ENCODE peak calls at places on chromosome 22, in five cellular contexts. J, U, O, B and F are unnamed samples. For H3K4me1 and H3K27me3, the result is how much of the 10 kb centered on the place peaks cover.

GRCh38 chr22:19229600-19229999 is 51.1 kb upstream of the SLC25A1 start:
- DNase-seq in J (no peak), B (no peak), O (no peak), U (no peak), F (no peak)

GRCh38 chr22:27534720-27535125 is 266.8 kb downstream of the MN1 start:
- DNase-seq in J (no peak), B (no peak), U (no peak), O (no peak), F (no peak)

GRCh38 chr22:32622004-32622761 is 147.6 kb downstream of the FBXO7 start:
- DNase-seq in O (peak), B (no peak), J (no peak), U (no peak), F (no peak)

GRCh38 chr22:24532075-24532474 is 22.9 kb downstream of the GUCD1 start:
- DNase-seq in B (no peak), U (no peak), J (peak), O (no peak), F (no peak)

GRCh38 chr22:31082606-31083376 is 1.7 kb downstream of the SMTN start:
- DNase-seq in B (peak), J (peak), O (peak), U (no peak), F (no peak)

GRCh38 chr22:32585737-32586136 is 111.1 kb downstream of the FBXO7 start:
- DNase-seq in J (no peak), O (no peak), U (no peak), B (no peak), F (no peak)

GRCh38 chr22:35324762-35325161 is 25.1 kb downstream of the TOM1 start:
- DNase-seq in U (no peak), O (no peak), B (no peak), J (no peak), F (no peak)

GRCh38 chr22:35608088-35608487 is 9.0 kb downstream of the MB start:
- DNase-seq in J (no peak), U (no peak), O (no peak), B (no peak), F (no peak)

GRCh38 chr22:49215840-49216239 is 611.8 kb downstream of the BRD1 start:
- DNase-seq in U (no peak), B (no peak), J (no peak), O (peak), F (peak)

GRCh38 chr22:26573026-26573662 is 16.8 kb downstream of the TPST2 start:
- DNase-seq in J (no peak), O (no peak), B (no peak), U (no peak), F (peak)

GRCh38 chr22:49647346-49648026 is 180.2 kb downstream of the BRD1 start:
- DNase-seq in U (no peak), B (no peak), O (no peak), J (no peak), F (no peak)

GRCh38 chr22:50340157-50340879 is 2.8 kb upstream of the PPP6R2 start:
- DNase-seq in J (no peak), U (no peak), O (peak), B (no peak), F (no peak)

GRCh38 chr22:24809331-24809730 is 3.3 kb downstream of the SGSM1 start:
- DNase-seq in B (no peak), J (no peak), O (no peak), U (no peak), F (no peak)

GRCh38 chr22:50673231-50674126 is 856 bp downstream of the SHANK3 start:
- DNase-seq in B (peak), O (peak), J (no peak), U (no peak), F (no peak)

GRCh38 chr22:24175160-24175808 is 6.0 kb upstream of the SUSD2 start:
- DNase-seq in U (peak), B (peak), J (peak), O (peak), F (peak)

GRCh38 chr22:19495562-19496323 is 16.0 kb downstream of the CDC45 start:
- DNase-seq in O (no peak), U (no peak), B (peak), J (no peak), F (no peak)

GRCh38 chr22:49031746-49032330 is 795.8 kb downstream of the BRD1 start:
- DNase-seq in B (no peak), U (no peak), O (no peak), J (no peak), F (no peak)

GRCh38 chr22:39554170-39554569 is 16.4 kb upstream of the CACNA1I start:
- DNase-seq in U (no peak), B (no peak), O (no peak), J (no peak), F (no peak)

GRCh38 chr22:25038239-25038638 is 85.7 kb downstream of the KIAA1671 start:
- DNase-seq in U (no peak), J (no peak), B (no peak), O (no peak), F (no peak)

GRCh38 chr22:40588726-40589125 is 47.8 kb downstream of the MRTFA start:
- DNase-seq in B (no peak), U (no peak), J (no peak), O (no peak), F (no peak)

GRCh38 chr22:50074551-50075042 is 10.6 kb downstream of the MLC1 start:
- DNase-seq in O (peak), U (no peak), J (peak), B (no peak), F (no peak)

GRCh38 chr22:36460202-36460601 is 21.2 kb downstream of the TXN2 start:
- DNase-seq in B (no peak), O (no peak), U (no peak), J (no peak), F (no peak)

GRCh38 chr22:20550851-20551744 is 43.7 kb downstream of the MED15 start:
- DNase-seq in O (no peak), U (no peak), J (no peak), B (peak), F (no peak)

GRCh38 chr22:24429411-24430365 is 2.3 kb downstream of the ADORA2A start:
- DNase-seq in B (peak), J (no peak), O (no peak), U (peak), F (peak)

GRCh38 chr22:36828815-36829214 is 12.0 kb upstream of the PVALB start:
- DNase-seq in O (peak), U (no peak), J (no peak), B (no peak), F (no peak)

GRCh38 chr22:24521791-24522245 is 26.7 kb downstream of the UPB1 start:
- DNase-seq in U (peak), J (peak), B (no peak), O (peak), F (peak)

GRCh38 chr22:21591695-21592094 is 24.2 kb downstream of the UBE2L3 start:
- DNase-seq in B (no peak), J (peak), U (no peak), O (no peak), F (peak)

GRCh38 chr22:36088292-36088691 is 59.7 kb upstream of the RBFOX2 start:
- DNase-seq in U (no peak), B (no peak), O (no peak), J (no peak), F (peak)

GRCh38 chr22:17083255-17083654 is 1.5 kb upstream of the IL17RA start:
- DNase-seq in O (no peak), B (no peak), U (no peak), J (no peak), F (no peak)

GRCh38 chr22:37139762-37140161 is 10.0 kb downstream of the IL2RB start:
- DNase-seq in O (peak), J (no peak), B (no peak), U (no peak), F (no peak)

GRCh38 chr22:26743149-26743548 is 85.8 kb downstream of the MIAT start:
- DNase-seq in J (no peak), U (no peak), O (no peak), B (no peak), F (no peak)

GRCh38 chr22:31160328-31160978 is 471 bp downstream of the RNF185 start:
- DNase-seq in J (no peak), O (no peak), U (no peak), B (no peak), F (no peak)

GRCh38 chr22:44196731-44197131 is 16.0 kb downstream of the PARVG start:
- DNase-seq in O (no peak), J (no peak), B (no peak), U (no peak), F (no peak)
- H3K4me1 ChIP-seq in O (under half), J (under half), B (under half), U (under half), F (under half)

GRCh38 chr22:44384563-44384940 is 71.8 kb upstream of the SHISAL1 start:
- DNase-seq in O (peak), J (no peak), B (no peak), U (no peak), F (peak)

GRCh38 chr22:44383071-44383575 is 70.4 kb upstream of the SHISAL1 start:
- DNase-seq in U (no peak), J (no peak), O (no peak), B (no peak), F (peak)

GRCh38 chr22:44382461-44383038 is 69.8 kb upstream of the SHISAL1 start:
- DNase-seq in U (no peak), J (no peak), O (peak), B (no peak), F (peak)

GRCh38 chr22:44384981-44385610 is 72.3 kb upstream of the SHISAL1 start:
- DNase-seq in O (peak), B (no peak), U (no peak), J (no peak), F (peak)

GRCh38 chr22:44383652-44384562 is 71.2 kb upstream of the SHISAL1 start:
- DNase-seq in B (no peak), J (no peak), U (no peak), O (peak), F (peak)
- H3K27me3 ChIP-seq in B (under half), J (under half), U (half or more), O (under half), F (under half)

GRCh38 chr22:22892096-22893052 is 4.8 kb downstream of the IGLL5 start:
- DNase-seq in J (no peak), B (no peak), O (no peak), U (peak), F (no peak)

GRCh38 chr22:22890085-22890484 is 2.5 kb downstream of the IGLL5 start:
- DNase-seq in J (no peak), B (no peak), U (peak), O (no peak), F (no peak)

GRCh38 chr22:22888509-22889353 is 1.1 kb downstream of the IGLL5 start:
- DNase-seq in U (peak), O (peak), J (no peak), B (no peak), F (no peak)

GRCh38 chr22:22893077-22893805 is 5.6 kb downstream of the IGLL5 start:
- DNase-seq in U (peak), J (no peak), B (no peak), O (no peak), F (no peak)

DNA sequence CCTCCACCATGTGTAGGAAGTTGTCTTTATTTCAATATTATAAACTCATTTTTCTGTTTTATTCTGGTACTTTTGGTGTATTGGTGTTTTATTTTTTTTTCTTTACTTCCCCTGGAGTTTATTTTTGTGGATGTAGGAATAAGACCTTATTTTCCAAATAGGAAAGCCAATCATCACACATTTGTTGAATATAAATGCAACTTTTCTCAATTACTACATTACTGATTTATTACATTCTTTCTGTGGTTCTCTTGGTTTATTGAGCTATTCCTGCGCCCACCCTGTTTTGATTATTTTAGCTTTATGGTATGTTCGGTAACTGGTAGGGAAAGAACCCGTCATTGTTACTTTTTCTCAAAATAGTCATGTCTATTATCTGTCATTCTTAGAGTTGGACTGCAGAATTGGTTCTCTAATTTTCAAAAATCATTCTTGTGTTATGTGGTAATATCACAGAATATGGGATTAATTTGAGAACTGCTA is 3.6 kb downstream of the IGLL5 start:
- DNase-seq in B (no peak), J (no peak), U (no peak), O (no peak), F (no peak)
- H3K4me1 ChIP-seq in B (under half), J (under half), U (under half), O (under half), F (under half)

GRCh38 chr22:42425989-42426355 is 6.2 kb downstream of the NFAM1 start:
- DNase-seq in J (no peak), U (no peak), B (no peak), O (no peak), F (no peak)

GRCh38 chr22:42428025-42428424 is 4.2 kb downstream of the NFAM1 start:
- DNase-seq in B (no peak), O (peak), J (no peak), U (no peak), F (no peak)

GRCh38 chr22:42425337-42425988 is 6.7 kb downstream of the NFAM1 start:
- DNase-seq in B (no peak), U (no peak), J (no peak), O (peak), F (no peak)

GRCh38 chr22:42428760-42429159 is 3.4 kb downstream of the NFAM1 start:
- DNase-seq in J (no peak), U (no peak), B (no peak), O (peak), F (no peak)

GRCh38 chr22:42427211-42427610 is 5.0 kb downstream of the NFAM1 start:
- DNase-seq in J (no peak), U (no peak), O (no peak), B (no peak), F (no peak)
- H3K27me3 ChIP-seq in J (under half), U (half or more), O (under half), B (under half), F (under half)

DNA sequence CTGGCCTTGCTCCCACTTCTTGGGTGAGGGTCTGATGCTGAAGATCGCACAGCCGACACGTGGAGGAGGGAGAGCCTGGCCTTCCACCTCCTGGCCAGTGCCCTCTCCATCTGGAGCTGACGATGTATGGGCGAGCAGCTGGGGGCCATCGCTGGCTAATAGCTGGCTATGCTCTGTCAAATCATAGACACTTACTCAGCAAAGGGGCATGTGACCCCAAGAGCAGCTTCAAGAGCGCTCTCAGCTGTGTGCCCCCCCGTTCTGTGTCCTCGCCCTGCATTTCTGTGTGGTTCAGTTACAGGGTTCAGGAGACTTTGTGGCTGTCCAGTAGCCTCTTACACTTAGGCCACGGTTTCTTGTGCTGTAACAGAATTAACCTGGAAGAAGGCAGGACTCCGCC is 26.4 kb downstream of the FBLN1 start:
- DNase-seq in O (no peak), B (no peak), U (no peak), J (no peak), F (no peak)
- H3K4me1 ChIP-seq in O (under half), B (under half), U (under half), J (under half), F (under half)

GRCh38 chr22:38481871-38482332 is 14.0 kb downstream of the KDELR3 start:
- DNase-seq in U (no peak), B (no peak), J (no peak), O (peak), F (no peak)
- H3K27me3 ChIP-seq in U (under half), B (under half), J (under half), O (under half), F (under half)